ENCODE peak calls at places on chromosomes 2 and 18, in four cellular contexts. One of them, this sample, is unnamed.

GRCh38 chr2:235083822-235084221 is 132.0 kb downstream of the SH3BP4 start:
- DNase-seq in HCT116: no peak
- DNase-seq in fibroblast of the aortic adventitia: peak; percentile 55
- DNase-seq in testis: no peak
- DNase-seq in this sample: no peak

GRCh38 chr18:845152-845819 is 33.2 kb upstream of the YES1 start:
- DNase-seq in HCT116: peak; percentile 81
- DNase-seq in testis: no peak
- DNase-seq in fibroblast of the aortic adventitia: peak; percentile 97
- DNase-seq in this sample: peak; percentile 87

GRCh38 chr2:63662028-63662804 is 73.5 kb downstream of the MDH1 start:
- DNase-seq in testis: no peak
- DNase-seq in fibroblast of the aortic adventitia: peak; percentile 58
- DNase-seq in HCT116: no peak
- DNase-seq in this sample: no peak

GRCh38 chr2:224031358-224031970 is 7.6 kb downstream of the SERPINE2 start:
- DNase-seq in testis: peak; percentile 84
- DNase-seq in fibroblast of the aortic adventitia: no peak
- DNase-seq in HCT116: no peak
- DNase-seq in this sample: no peak

GRCh38 chr2:223797811-223798721 is 39.3 kb downstream of the AP1S3 start:
- DNase-seq in HCT116: no peak
- DNase-seq in fibroblast of the aortic adventitia: peak; percentile 71
- DNase-seq in testis: no peak
- DNase-seq in this sample: no peak

GRCh38 chr2:27428978-27429541 is 629 bp downstream of the NRBP1 start:
- DNase-seq in testis: peak; percentile 84
- DNase-seq in fibroblast of the aortic adventitia: peak; percentile 76
- DNase-seq in HCT116: peak; percentile 64
- DNase-seq in this sample: peak; percentile 96

GRCh38 chr2:228655341-228655740 is 473.9 kb upstream of the SPHKAP start:
- DNase-seq in fibroblast of the aortic adventitia: no peak
- DNase-seq in testis: no peak
- DNase-seq in HCT116: no peak
- DNase-seq in this sample: no peak

GRCh38 chr18:49362431-49362830 is 98.0 kb downstream of the DYM start:
- DNase-seq in fibroblast of the aortic adventitia: peak; percentile 59
- DNase-seq in testis: no peak
- DNase-seq in HCT116: no peak
- DNase-seq in this sample: no peak

GRCh38 chr2:13180729-13181128 is 464.0 kb downstream of the TRIB2 start:
- DNase-seq in testis: no peak
- DNase-seq in HCT116: no peak
- DNase-seq in fibroblast of the aortic adventitia: no peak
- DNase-seq in this sample: no peak

GRCh38 chr18:12639990-12640880 is 17.7 kb downstream of the SPIRE1 start:
- DNase-seq in HCT116: no peak
- DNase-seq in testis: no peak
- DNase-seq in fibroblast of the aortic adventitia: peak; percentile 46
- DNase-seq in this sample: peak; percentile 79

GRCh38 chr2:236922061-236922460 is 163.6 kb upstream of the COPS8 start:
- DNase-seq in testis: no peak
- DNase-seq in fibroblast of the aortic adventitia: no peak
- DNase-seq in HCT116: no peak
- DNase-seq in this sample: no peak

GRCh38 chr2:158079672-158080071 is 22.0 kb upstream of the UPP2 start:
- DNase-seq in testis: no peak
- DNase-seq in fibroblast of the aortic adventitia: peak; percentile 42
- DNase-seq in HCT116: no peak
- DNase-seq in this sample: no peak

GRCh38 chr2:84486436-84487115 is 27.5 kb upstream of the SUCLG1 start:
- DNase-seq in testis: no peak
- DNase-seq in fibroblast of the aortic adventitia: peak; percentile 94
- DNase-seq in HCT116: no peak
- DNase-seq in this sample: peak; percentile 0

GRCh38 chr2:86048383-86048701 is 57.3 kb downstream of the POLR1A start:
- DNase-seq in fibroblast of the aortic adventitia: no peak
- DNase-seq in testis: no peak
- DNase-seq in HCT116: no peak
- DNase-seq in this sample: no peak
- TF ChIP-seq CTCF in fibroblast of the aortic adventitia: no peak
- TF ChIP-seq CTCF in testis: no peak
- TF ChIP-seq CTCF in HCT116: no peak
- TF ChIP-seq CTCF in this sample: no peak

DNA sequence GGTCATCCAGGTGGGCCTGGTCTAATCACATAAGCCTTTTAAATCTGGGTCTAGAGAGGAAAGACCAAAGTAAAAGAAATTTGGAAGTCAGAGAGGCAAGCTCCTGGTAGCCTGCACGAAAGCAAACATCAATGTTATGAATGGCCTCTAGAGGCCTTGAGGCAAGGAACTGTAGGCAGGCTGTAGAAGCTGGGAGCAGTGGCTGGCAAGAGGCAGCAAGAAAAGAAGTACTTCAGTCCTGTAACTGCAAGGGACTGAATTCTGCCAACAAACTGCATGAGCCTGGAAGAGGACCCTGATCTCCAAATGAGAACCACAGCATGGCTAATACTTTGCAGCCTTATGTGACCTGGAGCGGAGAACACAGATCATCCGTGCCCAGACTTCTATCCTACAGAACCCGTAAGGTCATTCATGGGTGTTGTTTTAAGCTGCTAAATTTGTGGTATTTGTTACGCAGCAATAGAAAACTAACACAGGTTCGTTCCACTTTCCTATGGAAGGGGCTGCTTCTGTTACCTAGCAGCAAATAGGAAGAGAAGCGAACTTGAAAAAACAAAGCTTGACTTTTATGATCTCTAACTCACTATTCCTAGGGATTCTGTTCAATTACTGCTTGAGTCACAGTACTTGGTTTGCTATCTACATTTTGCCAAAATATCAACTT is 1.2 kb downstream of the IMMT start:
- DNase-seq in HCT116: no peak
- DNase-seq in testis: no peak
- DNase-seq in fibroblast of the aortic adventitia: no peak
- DNase-seq in this sample: peak; percentile 21
- TF ChIP-seq CTCF in HCT116: no peak
- TF ChIP-seq CTCF in testis: no peak
- TF ChIP-seq CTCF in fibroblast of the aortic adventitia: no peak
- TF ChIP-seq CTCF in this sample: no peak

GRCh38 chr2:217001740-217002139 is 141.9 kb upstream of the TNP1 start:
- DNase-seq in HCT116: no peak
- DNase-seq in testis: no peak
- DNase-seq in fibroblast of the aortic adventitia: no peak
- DNase-seq in this sample: no peak

GRCh38 chr2:216996279-216996845 is 136.5 kb upstream of the TNP1 start:
- DNase-seq in testis: no peak
- DNase-seq in HCT116: no peak
- DNase-seq in fibroblast of the aortic adventitia: no peak
- DNase-seq in this sample: no peak

GRCh38 chr2:217006217-217006616 is 146.4 kb upstream of the TNP1 start:
- DNase-seq in fibroblast of the aortic adventitia: no peak
- DNase-seq in testis: no peak
- DNase-seq in HCT116: no peak
- DNase-seq in this sample: no peak

GRCh38 chr2:217004636-217005035 is 144.8 kb upstream of the TNP1 start:
- DNase-seq in HCT116: no peak
- DNase-seq in fibroblast of the aortic adventitia: no peak
- DNase-seq in testis: no peak
- DNase-seq in this sample: no peak

GRCh38 chr2:217000406-217000805 is 140.5 kb upstream of the TNP1 start:
- DNase-seq in HCT116: no peak
- DNase-seq in fibroblast of the aortic adventitia: no peak
- DNase-seq in testis: no peak
- DNase-seq in this sample: no peak
- TF ChIP-seq CTCF in HCT116: no peak
- TF ChIP-seq CTCF in fibroblast of the aortic adventitia: no peak
- TF ChIP-seq CTCF in testis: no peak
- TF ChIP-seq CTCF in this sample: no peak

GRCh38 chr2:68135448-68136320 is 22.0 kb upstream of the PNO1 start:
- DNase-seq in testis: no peak
- DNase-seq in HCT116: no peak
- DNase-seq in fibroblast of the aortic adventitia: no peak
- DNase-seq in this sample: no peak

GRCh38 chr2:68134120-68134519 is 23.6 kb upstream of the PNO1 start:
- DNase-seq in HCT116: no peak
- DNase-seq in fibroblast of the aortic adventitia: no peak
- DNase-seq in testis: no peak
- DNase-seq in this sample: no peak

GRCh38 chr2:68134554-68134953 is 23.1 kb upstream of the PNO1 start:
- DNase-seq in fibroblast of the aortic adventitia: no peak
- DNase-seq in HCT116: no peak
- DNase-seq in testis: no peak
- DNase-seq in this sample: no peak
- TF ChIP-seq CTCF in fibroblast of the aortic adventitia: no peak
- TF ChIP-seq CTCF in HCT116: no peak
- TF ChIP-seq CTCF in testis: no peak
- TF ChIP-seq CTCF in this sample: no peak

GRCh38 chr2:113198048-113198789 is 24.4 kb downstream of the PSD4 start:
- DNase-seq in fibroblast of the aortic adventitia: no peak
- DNase-seq in HCT116: no peak
- DNase-seq in testis: no peak
- DNase-seq in this sample: no peak

GRCh38 chr2:113201496-113202304 is 27.9 kb downstream of the PSD4 start:
- DNase-seq in fibroblast of the aortic adventitia: no peak
- DNase-seq in HCT116: no peak
- DNase-seq in testis: no peak
- DNase-seq in this sample: no peak

GRCh38 chr2:113200736-113201490 is 27.1 kb downstream of the PSD4 start:
- DNase-seq in fibroblast of the aortic adventitia: no peak
- DNase-seq in testis: no peak
- DNase-seq in HCT116: no peak
- DNase-seq in this sample: no peak

GRCh38 chr2:113198790-113199612 is 25.2 kb downstream of the PSD4 start:
- DNase-seq in testis: peak; percentile 84
- DNase-seq in HCT116: peak; percentile 71
- DNase-seq in fibroblast of the aortic adventitia: peak; percentile 48
- DNase-seq in this sample: peak; percentile 97

DNA sequence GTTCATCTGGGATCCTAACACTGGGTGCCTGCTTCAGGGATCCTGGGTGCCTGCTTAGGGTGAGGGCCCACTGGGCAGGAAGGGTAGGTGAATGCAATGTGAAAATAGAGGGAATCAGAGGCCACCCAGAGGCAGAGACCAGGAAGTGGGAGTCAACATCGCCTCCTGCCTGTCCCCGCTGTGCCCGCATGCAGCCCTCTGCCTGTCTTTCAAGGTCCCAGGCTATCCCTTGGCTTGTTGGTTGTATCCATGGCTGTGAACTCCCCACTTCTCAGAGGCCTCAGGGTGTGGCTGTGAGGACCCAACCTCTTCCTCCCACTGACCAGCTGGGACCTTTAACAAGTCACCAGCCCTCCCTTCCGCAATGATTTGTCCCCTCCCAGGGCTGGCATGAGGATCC is 26.5 kb downstream of the PSD4 start:
- DNase-seq in fibroblast of the aortic adventitia: no peak
- DNase-seq in HCT116: no peak
- DNase-seq in testis: no peak
- DNase-seq in this sample: no peak
- TF ChIP-seq CTCF in fibroblast of the aortic adventitia: no peak
- TF ChIP-seq CTCF in HCT116: peak; percentile 41
- TF ChIP-seq CTCF in testis: no peak
- TF ChIP-seq CTCF in this sample: peak; percentile 12

GRCh38 chr2:100424277-100424875 is 6.9 kb upstream of the CHST10 start:
- DNase-seq in HCT116: no peak
- DNase-seq in fibroblast of the aortic adventitia: no peak
- DNase-seq in testis: no peak
- DNase-seq in this sample: no peak
- TF ChIP-seq CTCF in HCT116: no peak
- TF ChIP-seq CTCF in fibroblast of the aortic adventitia: no peak
- TF ChIP-seq CTCF in testis: no peak
- TF ChIP-seq CTCF in this sample: no peak

GRCh38 chr2:110874565-110875383 is 142.4 kb downstream of the ACOXL start:
- DNase-seq in fibroblast of the aortic adventitia: no peak
- DNase-seq in HCT116: no peak
- DNase-seq in testis: no peak
- DNase-seq in this sample: peak; percentile 46

GRCh38 chr2:110877031-110877827 is 144.9 kb downstream of the ACOXL start:
- DNase-seq in testis: no peak
- DNase-seq in fibroblast of the aortic adventitia: no peak
- DNase-seq in HCT116: no peak
- DNase-seq in this sample: no peak

GRCh38 chr2:110875384-110875725 is 143.0 kb downstream of the ACOXL start:
- DNase-seq in fibroblast of the aortic adventitia: no peak
- DNase-seq in HCT116: no peak
- DNase-seq in testis: no peak
- DNase-seq in this sample: no peak

GRCh38 chr2:110878150-110878549 is 145.8 kb downstream of the ACOXL start:
- DNase-seq in fibroblast of the aortic adventitia: no peak
- DNase-seq in HCT116: no peak
- DNase-seq in testis: no peak
- DNase-seq in this sample: no peak

GRCh38 chr2:110876167-110876999 is 144.0 kb downstream of the ACOXL start:
- DNase-seq in testis: no peak
- DNase-seq in fibroblast of the aortic adventitia: no peak
- DNase-seq in HCT116: no peak
- DNase-seq in this sample: peak; percentile 68
- TF ChIP-seq CTCF in testis: no peak
- TF ChIP-seq CTCF in fibroblast of the aortic adventitia: no peak
- TF ChIP-seq CTCF in HCT116: no peak
- TF ChIP-seq CTCF in this sample: no peak